ENCODE peak calls at places on chromosome 10, in seven cellular contexts. One of them, this sample, is unnamed. For H3K36me3 and H3K27me3, the result is how much of the 10 kb centered on the place peaks cover.

GRCh38 chr10:11529276-11529675 is 82.2 kb downstream of the USP6NL start:
- DNase-seq in transverse colon: no peak
- DNase-seq in brain microvascular endothelial cell: no peak
- DNase-seq in pancreas: no peak
- DNase-seq in hepatocyte: no peak
- DNase-seq in right lobe of liver: no peak
- DNase-seq in upper lobe of right lung: no peak
- DNase-seq in this sample: no peak

GRCh38 chr10:80275135-80275498 is 14.3 kb downstream of the MAT1A start:
- DNase-seq in transverse colon: no peak
- DNase-seq in brain microvascular endothelial cell: no peak
- DNase-seq in pancreas: no peak
- DNase-seq in hepatocyte: no peak
- DNase-seq in right lobe of liver: no peak
- DNase-seq in upper lobe of right lung: no peak
- DNase-seq in this sample: no peak

GRCh38 chr10:44908071-44908709 is 2.9 kb upstream of the TMEM72 start:
- DNase-seq in transverse colon: no peak
- DNase-seq in brain microvascular endothelial cell: peak
- DNase-seq in pancreas: no peak
- DNase-seq in hepatocyte: peak
- DNase-seq in right lobe of liver: no peak
- DNase-seq in upper lobe of right lung: no peak
- DNase-seq in this sample: no peak

GRCh38 chr10:119284679-119285096 is 77.3 kb downstream of the GRK5 start:
- DNase-seq in transverse colon: no peak
- DNase-seq in brain microvascular endothelial cell: no peak
- DNase-seq in pancreas: no peak
- DNase-seq in hepatocyte: no peak
- DNase-seq in right lobe of liver: peak
- DNase-seq in upper lobe of right lung: no peak
- DNase-seq in this sample: no peak

GRCh38 chr10:35993816-35994515 is 351.9 kb upstream of the FZD8 start:
- DNase-seq in transverse colon: no peak
- DNase-seq in brain microvascular endothelial cell: no peak
- DNase-seq in pancreas: no peak
- DNase-seq in hepatocyte: no peak
- DNase-seq in right lobe of liver: no peak
- DNase-seq in upper lobe of right lung: no peak
- DNase-seq in this sample: no peak

GRCh38 chr10:53023411-53023810 is 250.8 kb upstream of the MBL2 start:
- DNase-seq in transverse colon: no peak
- DNase-seq in brain microvascular endothelial cell: no peak
- DNase-seq in pancreas: no peak
- DNase-seq in hepatocyte: no peak
- DNase-seq in right lobe of liver: no peak
- DNase-seq in upper lobe of right lung: no peak
- DNase-seq in this sample: no peak

GRCh38 chr10:125028291-125028867 is 86.5 kb downstream of the ZRANB1 start:
- DNase-seq in transverse colon: no peak
- DNase-seq in brain microvascular endothelial cell: no peak
- DNase-seq in pancreas: no peak
- DNase-seq in hepatocyte: no peak
- DNase-seq in right lobe of liver: no peak
- DNase-seq in upper lobe of right lung: no peak
- DNase-seq in this sample: no peak

GRCh38 chr10:62853710-62854109 is 37.5 kb upstream of the EGR2 start:
- DNase-seq in transverse colon: no peak
- DNase-seq in brain microvascular endothelial cell: no peak
- DNase-seq in pancreas: no peak
- DNase-seq in hepatocyte: no peak
- DNase-seq in right lobe of liver: no peak
- DNase-seq in upper lobe of right lung: no peak
- DNase-seq in this sample: peak

GRCh38 chr10:126092806-126093205 is 196.4 kb downstream of the FANK1 start:
- DNase-seq in transverse colon: no peak
- DNase-seq in brain microvascular endothelial cell: no peak
- DNase-seq in pancreas: no peak
- DNase-seq in hepatocyte: no peak
- DNase-seq in right lobe of liver: no peak
- DNase-seq in upper lobe of right lung: no peak
- DNase-seq in this sample: no peak

GRCh38 chr10:124928084-124928483 is 13.8 kb upstream of the ZRANB1 start:
- DNase-seq in transverse colon: no peak
- DNase-seq in brain microvascular endothelial cell: no peak
- DNase-seq in pancreas: no peak
- DNase-seq in hepatocyte: no peak
- DNase-seq in right lobe of liver: no peak
- DNase-seq in upper lobe of right lung: no peak
- DNase-seq in this sample: no peak

GRCh38 chr10:43390791-43391190 is 18.2 kb downstream of the HNRNPF start:
- DNase-seq in transverse colon: no peak
- DNase-seq in brain microvascular endothelial cell: peak
- DNase-seq in pancreas: no peak
- DNase-seq in hepatocyte: peak
- DNase-seq in right lobe of liver: no peak
- DNase-seq in upper lobe of right lung: no peak
- DNase-seq in this sample: no peak

GRCh38 chr10:88926484-88927249 is 25.9 kb downstream of the ACTA2 start:
- DNase-seq in transverse colon: no peak
- DNase-seq in brain microvascular endothelial cell: peak
- DNase-seq in pancreas: no peak
- DNase-seq in hepatocyte: no peak
- DNase-seq in right lobe of liver: no peak
- DNase-seq in upper lobe of right lung: no peak
- DNase-seq in this sample: peak

GRCh38 chr10:58065529-58065815 is 202.2 kb downstream of the IPMK start:
- DNase-seq in transverse colon: no peak
- DNase-seq in brain microvascular endothelial cell: no peak
- DNase-seq in pancreas: no peak
- DNase-seq in hepatocyte: no peak
- DNase-seq in right lobe of liver: no peak
- DNase-seq in upper lobe of right lung: no peak
- DNase-seq in this sample: no peak

GRCh38 chr10:5588080-5588453 is 63.3 kb downstream of the CALML3 start:
- DNase-seq in transverse colon: no peak
- DNase-seq in brain microvascular endothelial cell: no peak
- DNase-seq in pancreas: no peak
- DNase-seq in hepatocyte: no peak
- DNase-seq in right lobe of liver: peak
- DNase-seq in upper lobe of right lung: no peak
- DNase-seq in this sample: no peak

GRCh38 chr10:3723706-3724225 is 61.2 kb downstream of the KLF6 start:
- DNase-seq in transverse colon: no peak
- DNase-seq in brain microvascular endothelial cell: no peak
- DNase-seq in pancreas: no peak
- DNase-seq in hepatocyte: no peak
- DNase-seq in right lobe of liver: no peak
- DNase-seq in upper lobe of right lung: no peak
- DNase-seq in this sample: no peak

GRCh38 chr10:113447278-113447677 is 105.6 kb upstream of the HABP2 start:
- DNase-seq in transverse colon: no peak
- DNase-seq in brain microvascular endothelial cell: no peak
- DNase-seq in pancreas: no peak
- DNase-seq in hepatocyte: no peak
- DNase-seq in right lobe of liver: no peak
- DNase-seq in upper lobe of right lung: no peak
- DNase-seq in this sample: no peak

GRCh38 chr10:71150811-71151210 is 61.6 kb upstream of the UNC5B start:
- DNase-seq in transverse colon: no peak
- DNase-seq in brain microvascular endothelial cell: no peak
- DNase-seq in pancreas: no peak
- DNase-seq in hepatocyte: no peak
- DNase-seq in right lobe of liver: no peak
- DNase-seq in upper lobe of right lung: no peak
- DNase-seq in this sample: no peak

GRCh38 chr10:61845196-61845949 is 56.1 kb upstream of the ARID5B start:
- DNase-seq in transverse colon: peak
- DNase-seq in brain microvascular endothelial cell: no peak
- DNase-seq in pancreas: no peak
- DNase-seq in hepatocyte: no peak
- DNase-seq in right lobe of liver: no peak
- DNase-seq in upper lobe of right lung: no peak
- DNase-seq in this sample: no peak

GRCh38 chr10:12656518-12657142 is 307.3 kb downstream of the CAMK1D start:
- DNase-seq in transverse colon: no peak
- DNase-seq in brain microvascular endothelial cell: peak
- DNase-seq in pancreas: no peak
- DNase-seq in hepatocyte: peak
- DNase-seq in right lobe of liver: no peak
- DNase-seq in upper lobe of right lung: no peak
- DNase-seq in this sample: no peak

GRCh38 chr10:43482319-43483078 is 45.6 kb downstream of the ZNF487 start:
- DNase-seq in transverse colon: no peak
- DNase-seq in brain microvascular endothelial cell: no peak
- DNase-seq in pancreas: no peak
- DNase-seq in hepatocyte: no peak
- DNase-seq in right lobe of liver: no peak
- DNase-seq in upper lobe of right lung: no peak
- DNase-seq in this sample: no peak

GRCh38 chr10:3427316-3427715 is 254.7 kb upstream of the PITRM1 start:
- DNase-seq in transverse colon: no peak
- DNase-seq in brain microvascular endothelial cell: no peak
- DNase-seq in pancreas: no peak
- DNase-seq in hepatocyte: no peak
- DNase-seq in right lobe of liver: no peak
- DNase-seq in upper lobe of right lung: no peak
- DNase-seq in this sample: no peak

GRCh38 chr10:17349717-17350116 is 104.7 kb downstream of the ST8SIA6 start:
- DNase-seq in transverse colon: no peak
- DNase-seq in brain microvascular endothelial cell: no peak
- DNase-seq in pancreas: no peak
- DNase-seq in hepatocyte: no peak
- DNase-seq in right lobe of liver: no peak
- DNase-seq in upper lobe of right lung: no peak
- DNase-seq in this sample: no peak

GRCh38 chr10:104123397-104123796 is 1.4 kb downstream of the SFR1 start:
- DNase-seq in transverse colon: no peak
- DNase-seq in brain microvascular endothelial cell: no peak
- DNase-seq in pancreas: no peak
- DNase-seq in hepatocyte: no peak
- DNase-seq in right lobe of liver: no peak
- DNase-seq in upper lobe of right lung: no peak
- DNase-seq in this sample: no peak

GRCh38 chr10:70364001-70364771 is 18.2 kb downstream of the LRRC20 start:
- DNase-seq in transverse colon: peak
- DNase-seq in brain microvascular endothelial cell: peak
- DNase-seq in pancreas: peak
- DNase-seq in hepatocyte: peak
- DNase-seq in right lobe of liver: peak
- DNase-seq in upper lobe of right lung: peak
- DNase-seq in this sample: peak

GRCh38 chr10:94285271-94285670 is 77.5 kb downstream of the NOC3L start:
- DNase-seq in transverse colon: no peak
- DNase-seq in brain microvascular endothelial cell: no peak
- DNase-seq in pancreas: no peak
- DNase-seq in hepatocyte: no peak
- DNase-seq in right lobe of liver: no peak
- DNase-seq in upper lobe of right lung: no peak
- DNase-seq in this sample: no peak
- H3K36me3 ChIP-seq in transverse colon: under half
- H3K36me3 ChIP-seq in brain microvascular endothelial cell: under half
- H3K36me3 ChIP-seq in pancreas: under half
- H3K36me3 ChIP-seq in hepatocyte: under half
- H3K36me3 ChIP-seq in right lobe of liver: under half
- H3K36me3 ChIP-seq in upper lobe of right lung: under half
- H3K36me3 ChIP-seq in this sample: under half

GRCh38 chr10:73534857-73535256 is 39.0 kb upstream of the PPP3CB start:
- DNase-seq in transverse colon: no peak
- DNase-seq in brain microvascular endothelial cell: no peak
- DNase-seq in pancreas: no peak
- DNase-seq in hepatocyte: no peak
- DNase-seq in right lobe of liver: no peak
- DNase-seq in upper lobe of right lung: no peak
- DNase-seq in this sample: no peak
- H3K4me3 ChIP-seq in transverse colon: no peak
- H3K4me3 ChIP-seq in brain microvascular endothelial cell: no peak
- H3K4me3 ChIP-seq in pancreas: no peak
- H3K4me3 ChIP-seq in hepatocyte: no peak
- H3K4me3 ChIP-seq in right lobe of liver: no peak
- H3K4me3 ChIP-seq in upper lobe of right lung: no peak
- H3K4me3 ChIP-seq in this sample: no peak

DNA sequence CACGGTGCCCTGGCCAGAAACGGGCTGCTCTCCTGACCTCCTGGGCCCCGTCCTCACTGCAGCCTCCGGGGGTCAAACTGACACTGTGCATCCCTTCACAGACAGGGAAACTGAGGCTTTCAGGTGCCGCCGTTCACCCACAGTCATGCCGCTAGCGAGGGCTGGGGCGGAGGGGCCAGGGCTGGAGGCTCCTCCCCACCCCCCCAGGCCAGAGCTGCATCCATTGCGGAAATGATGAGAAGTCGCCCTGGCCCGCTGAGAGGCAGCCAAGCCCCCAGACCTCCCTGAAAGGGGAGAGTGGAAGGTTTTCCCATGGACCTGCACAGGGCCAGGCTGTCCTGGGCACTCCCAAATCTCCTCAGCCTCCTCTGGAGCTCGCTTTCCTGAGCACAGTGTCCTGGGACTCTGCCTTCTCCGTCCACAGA is 16.5 kb upstream of the INPP5A start:
- DNase-seq in transverse colon: peak
- DNase-seq in brain microvascular endothelial cell: no peak
- DNase-seq in pancreas: no peak
- DNase-seq in hepatocyte: no peak
- DNase-seq in right lobe of liver: peak
- DNase-seq in upper lobe of right lung: no peak
- DNase-seq in this sample: no peak
- H3K27me3 ChIP-seq in transverse colon: under half
- H3K27me3 ChIP-seq in brain microvascular endothelial cell: under half
- H3K27me3 ChIP-seq in pancreas: under half
- H3K27me3 ChIP-seq in hepatocyte: under half
- H3K27me3 ChIP-seq in right lobe of liver: under half
- H3K27me3 ChIP-seq in upper lobe of right lung: under half
- H3K27me3 ChIP-seq in this sample: under half

GRCh38 chr10:110574420-110574819 is 6.9 kb downstream of the SMC3 start:
- DNase-seq in transverse colon: no peak
- DNase-seq in brain microvascular endothelial cell: no peak
- DNase-seq in pancreas: no peak
- DNase-seq in hepatocyte: no peak
- DNase-seq in right lobe of liver: no peak
- DNase-seq in upper lobe of right lung: no peak
- DNase-seq in this sample: no peak

GRCh38 chr10:110572862-110573261 is 5.4 kb downstream of the SMC3 start:
- DNase-seq in transverse colon: no peak
- DNase-seq in brain microvascular endothelial cell: no peak
- DNase-seq in pancreas: no peak
- DNase-seq in hepatocyte: no peak
- DNase-seq in right lobe of liver: no peak
- DNase-seq in upper lobe of right lung: no peak
- DNase-seq in this sample: no peak

GRCh38 chr10:110577056-110577455 is 9.6 kb downstream of the SMC3 start:
- DNase-seq in transverse colon: no peak
- DNase-seq in brain microvascular endothelial cell: no peak
- DNase-seq in pancreas: no peak
- DNase-seq in hepatocyte: no peak
- DNase-seq in right lobe of liver: no peak
- DNase-seq in upper lobe of right lung: no peak
- DNase-seq in this sample: no peak

GRCh38 chr10:110571093-110571743 is 3.7 kb downstream of the SMC3 start:
- DNase-seq in transverse colon: no peak
- DNase-seq in brain microvascular endothelial cell: no peak
- DNase-seq in pancreas: no peak
- DNase-seq in hepatocyte: no peak
- DNase-seq in right lobe of liver: no peak
- DNase-seq in upper lobe of right lung: no peak
- DNase-seq in this sample: no peak

GRCh38 chr10:110576220-110576619 is 8.7 kb downstream of the SMC3 start:
- DNase-seq in transverse colon: no peak
- DNase-seq in brain microvascular endothelial cell: peak
- DNase-seq in pancreas: no peak
- DNase-seq in hepatocyte: no peak
- DNase-seq in right lobe of liver: no peak
- DNase-seq in upper lobe of right lung: no peak
- DNase-seq in this sample: peak
- H3K36me3 ChIP-seq in transverse colon: under half
- H3K36me3 ChIP-seq in brain microvascular endothelial cell: under half
- H3K36me3 ChIP-seq in pancreas: under half
- H3K36me3 ChIP-seq in hepatocyte: under half
- H3K36me3 ChIP-seq in right lobe of liver: under half
- H3K36me3 ChIP-seq in upper lobe of right lung: under half
- H3K36me3 ChIP-seq in this sample: half or more